ENCODE peak calls at places on chromosomes 5 and 9, in six cellular contexts. One of them, this sample, is unnamed.

GRCh38 chr5:83048277-83048676 is 28.9 kb downstream of the TMEM167A start:
- DNase-seq in tibial nerve: no peak
- DNase-seq in uterus: no peak
- DNase-seq in mammary epithelial cell: no peak
- DNase-seq in OCI-LY7: no peak
- DNase-seq in pancreas: no peak
- DNase-seq in this sample: no peak

GRCh38 chr5:125140855-125141254 is 394.4 kb upstream of the ZNF608 start:
- DNase-seq in mammary epithelial cell: no peak
- DNase-seq in pancreas: no peak
- DNase-seq in OCI-LY7: peak
- DNase-seq in tibial nerve: no peak
- DNase-seq in uterus: no peak
- DNase-seq in this sample: no peak

GRCh38 chr5:34854459-34855174 is 15.7 kb downstream of the TTC23L start:
- DNase-seq in uterus: no peak
- DNase-seq in mammary epithelial cell: no peak
- DNase-seq in OCI-LY7: peak
- DNase-seq in tibial nerve: no peak
- DNase-seq in pancreas: no peak
- DNase-seq in this sample: no peak

GRCh38 chr9:27310582-27310981 is 13.6 kb upstream of the EQTN start:
- DNase-seq in uterus: no peak
- DNase-seq in pancreas: no peak
- DNase-seq in tibial nerve: no peak
- DNase-seq in OCI-LY7: no peak
- DNase-seq in mammary epithelial cell: no peak
- DNase-seq in this sample: no peak

GRCh38 chr5:178357127-178357526 is 124.5 kb upstream of the PHYKPL start:
- DNase-seq in uterus: peak
- DNase-seq in pancreas: peak
- DNase-seq in mammary epithelial cell: no peak
- DNase-seq in tibial nerve: no peak
- DNase-seq in OCI-LY7: no peak
- DNase-seq in this sample: no peak

GRCh38 chr5:139188558-139189270 is 9.5 kb downstream of the SIL1 start:
- DNase-seq in OCI-LY7: no peak
- DNase-seq in tibial nerve: no peak
- DNase-seq in pancreas: no peak
- DNase-seq in mammary epithelial cell: no peak
- DNase-seq in uterus: no peak
- DNase-seq in this sample: no peak

GRCh38 chr5:95530441-95530840 is 24.3 kb downstream of the SKIC3 start:
- DNase-seq in mammary epithelial cell: peak
- DNase-seq in tibial nerve: no peak
- DNase-seq in uterus: no peak
- DNase-seq in pancreas: no peak
- DNase-seq in OCI-LY7: no peak
- DNase-seq in this sample: no peak

GRCh38 chr5:97062046-97062445 is 80.4 kb downstream of the LIX1 start:
- DNase-seq in tibial nerve: no peak
- DNase-seq in mammary epithelial cell: no peak
- DNase-seq in uterus: no peak
- DNase-seq in OCI-LY7: no peak
- DNase-seq in pancreas: no peak
- DNase-seq in this sample: no peak

GRCh38 chr5:126917918-126918623 is 112.3 kb downstream of the MARCHF3 start:
- DNase-seq in tibial nerve: no peak
- DNase-seq in mammary epithelial cell: no peak
- DNase-seq in OCI-LY7: no peak
- DNase-seq in uterus: no peak
- DNase-seq in pancreas: peak
- DNase-seq in this sample: no peak

GRCh38 chr9:88833946-88834345 is 157.3 kb upstream of the S1PR3 start:
- DNase-seq in uterus: no peak
- DNase-seq in mammary epithelial cell: peak
- DNase-seq in OCI-LY7: no peak
- DNase-seq in pancreas: no peak
- DNase-seq in tibial nerve: no peak
- DNase-seq in this sample: no peak

GRCh38 chr9:125271081-125271480 is 9.5 kb downstream of the GAPVD1 start:
- DNase-seq in uterus: no peak
- DNase-seq in tibial nerve: no peak
- DNase-seq in mammary epithelial cell: peak
- DNase-seq in pancreas: no peak
- DNase-seq in OCI-LY7: no peak
- DNase-seq in this sample: no peak
- H3K27ac ChIP-seq in uterus: no peak
- H3K27ac ChIP-seq in tibial nerve: peak
- H3K27ac ChIP-seq in mammary epithelial cell: peak
- H3K27ac ChIP-seq in pancreas: no peak
- H3K27ac ChIP-seq in OCI-LY7: no peak
- H3K27ac ChIP-seq in this sample: no peak

GRCh38 chr5:113271015-113271414 is 163.8 kb downstream of the TSSK1B start:
- DNase-seq in uterus: no peak
- DNase-seq in pancreas: no peak
- DNase-seq in tibial nerve: no peak
- DNase-seq in mammary epithelial cell: peak
- DNase-seq in OCI-LY7: no peak
- DNase-seq in this sample: no peak
- H3K27ac ChIP-seq in uterus: no peak
- H3K27ac ChIP-seq in pancreas: no peak
- H3K27ac ChIP-seq in tibial nerve: no peak
- H3K27ac ChIP-seq in mammary epithelial cell: peak
- H3K27ac ChIP-seq in OCI-LY7: no peak
- H3K27ac ChIP-seq in this sample: no peak

GRCh38 chr9:69214939-69215338 is 40.9 kb downstream of the TJP2 start:
- DNase-seq in tibial nerve: no peak
- DNase-seq in uterus: no peak
- DNase-seq in OCI-LY7: no peak
- DNase-seq in pancreas: no peak
- DNase-seq in mammary epithelial cell: no peak
- DNase-seq in this sample: no peak

GRCh38 chr9:69218166-69218565 is 44.1 kb downstream of the TJP2 start:
- DNase-seq in tibial nerve: no peak
- DNase-seq in uterus: no peak
- DNase-seq in mammary epithelial cell: no peak
- DNase-seq in OCI-LY7: no peak
- DNase-seq in pancreas: no peak
- DNase-seq in this sample: no peak

GRCh38 chr9:69211424-69212036 is 37.5 kb downstream of the TJP2 start:
- DNase-seq in OCI-LY7: no peak
- DNase-seq in uterus: no peak
- DNase-seq in pancreas: no peak
- DNase-seq in mammary epithelial cell: no peak
- DNase-seq in tibial nerve: no peak
- DNase-seq in this sample: no peak

GRCh38 chr9:69213647-69214046 is 39.6 kb downstream of the TJP2 start:
- DNase-seq in pancreas: no peak
- DNase-seq in mammary epithelial cell: no peak
- DNase-seq in OCI-LY7: no peak
- DNase-seq in tibial nerve: no peak
- DNase-seq in uterus: no peak
- DNase-seq in this sample: no peak

DNA sequence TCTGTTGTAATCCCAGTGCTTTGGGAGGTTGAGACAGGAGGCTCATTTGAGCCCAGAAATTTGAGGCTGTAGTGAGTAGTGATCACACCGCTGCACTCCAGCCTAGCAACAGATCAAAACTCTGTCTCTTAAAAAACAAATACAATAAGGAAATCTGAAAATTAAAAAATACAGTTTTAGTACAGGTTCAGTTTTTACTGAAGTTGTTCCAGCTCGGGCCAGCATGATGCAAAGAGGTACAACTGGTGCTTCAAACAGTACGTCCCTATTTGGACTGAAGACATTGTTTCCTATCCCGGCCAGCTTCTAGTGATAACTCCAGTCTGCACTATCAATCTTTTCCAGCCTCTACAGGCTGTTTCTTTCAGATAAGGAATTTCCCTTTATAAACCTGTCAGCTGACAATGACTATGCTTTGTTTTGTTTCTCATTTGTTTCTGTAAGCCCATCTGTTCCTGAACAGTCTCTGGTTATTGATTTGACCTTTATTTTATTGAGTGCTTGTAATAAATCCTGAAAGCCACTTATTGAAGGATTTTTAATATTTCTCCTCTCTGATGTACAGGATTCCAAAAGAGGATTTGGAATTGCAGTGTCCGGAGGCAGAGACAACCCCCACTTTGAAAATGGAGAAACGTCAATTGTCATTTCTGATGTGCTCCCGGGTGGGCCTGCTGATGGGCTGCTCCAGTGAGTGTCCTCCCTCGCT is 41.9 kb downstream of the TJP2 start:
- DNase-seq in mammary epithelial cell: no peak
- DNase-seq in OCI-LY7: no peak
- DNase-seq in tibial nerve: no peak
- DNase-seq in pancreas: no peak
- DNase-seq in uterus: no peak
- DNase-seq in this sample: no peak
- H3K27ac ChIP-seq in mammary epithelial cell: no peak
- H3K27ac ChIP-seq in OCI-LY7: no peak
- H3K27ac ChIP-seq in tibial nerve: no peak
- H3K27ac ChIP-seq in pancreas: no peak
- H3K27ac ChIP-seq in uterus: no peak
- H3K27ac ChIP-seq in this sample: no peak

GRCh38 chr9:122822056-122822455 is 6.3 kb downstream of the PDCL start:
- DNase-seq in mammary epithelial cell: no peak
- DNase-seq in OCI-LY7: no peak
- DNase-seq in pancreas: no peak
- DNase-seq in uterus: no peak
- DNase-seq in tibial nerve: no peak
- DNase-seq in this sample: no peak

GRCh38 chr9:122819791-122820489 is 8.4 kb downstream of the PDCL start:
- DNase-seq in uterus: no peak
- DNase-seq in pancreas: no peak
- DNase-seq in OCI-LY7: no peak
- DNase-seq in tibial nerve: no peak
- DNase-seq in mammary epithelial cell: no peak
- DNase-seq in this sample: no peak

GRCh38 chr9:122820490-122820845 is 7.9 kb downstream of the PDCL start:
- DNase-seq in tibial nerve: no peak
- DNase-seq in OCI-LY7: no peak
- DNase-seq in mammary epithelial cell: no peak
- DNase-seq in pancreas: no peak
- DNase-seq in uterus: no peak
- DNase-seq in this sample: no peak

GRCh38 chr9:122821278-122821952 is 7.0 kb downstream of the PDCL start:
- DNase-seq in tibial nerve: peak
- DNase-seq in pancreas: no peak
- DNase-seq in OCI-LY7: no peak
- DNase-seq in uterus: peak
- DNase-seq in mammary epithelial cell: no peak
- DNase-seq in this sample: no peak

GRCh38 chr9:122819326-122819725 is 9.1 kb downstream of the PDCL start:
- DNase-seq in uterus: no peak
- DNase-seq in mammary epithelial cell: no peak
- DNase-seq in tibial nerve: no peak
- DNase-seq in OCI-LY7: no peak
- DNase-seq in pancreas: no peak
- DNase-seq in this sample: no peak
- H3K27ac ChIP-seq in uterus: peak
- H3K27ac ChIP-seq in mammary epithelial cell: no peak
- H3K27ac ChIP-seq in tibial nerve: no peak
- H3K27ac ChIP-seq in OCI-LY7: no peak
- H3K27ac ChIP-seq in pancreas: no peak
- H3K27ac ChIP-seq in this sample: peak

GRCh38 chr5:114447084-114447773 is 85.4 kb downstream of the KCNN2 start:
- DNase-seq in OCI-LY7: peak
- DNase-seq in pancreas: no peak
- DNase-seq in uterus: no peak
- DNase-seq in tibial nerve: no peak
- DNase-seq in mammary epithelial cell: no peak
- DNase-seq in this sample: no peak

GRCh38 chr5:114449836-114450515 is 88.1 kb downstream of the KCNN2 start:
- DNase-seq in uterus: peak
- DNase-seq in pancreas: peak
- DNase-seq in OCI-LY7: peak
- DNase-seq in tibial nerve: peak
- DNase-seq in mammary epithelial cell: peak
- DNase-seq in this sample: peak

GRCh38 chr5:114450516-114450909 is 88.6 kb downstream of the KCNN2 start:
- DNase-seq in OCI-LY7: no peak
- DNase-seq in tibial nerve: no peak
- DNase-seq in uterus: no peak
- DNase-seq in mammary epithelial cell: no peak
- DNase-seq in pancreas: no peak
- DNase-seq in this sample: no peak

GRCh38 chr5:114448496-114448895 is 86.6 kb downstream of the KCNN2 start:
- DNase-seq in tibial nerve: no peak
- DNase-seq in mammary epithelial cell: no peak
- DNase-seq in pancreas: no peak
- DNase-seq in uterus: no peak
- DNase-seq in OCI-LY7: no peak
- DNase-seq in this sample: no peak
- H3K27ac ChIP-seq in tibial nerve: no peak
- H3K27ac ChIP-seq in mammary epithelial cell: no peak
- H3K27ac ChIP-seq in pancreas: no peak
- H3K27ac ChIP-seq in uterus: no peak
- H3K27ac ChIP-seq in OCI-LY7: no peak
- H3K27ac ChIP-seq in this sample: no peak

GRCh38 chr5:6731465-6732237 is 18.4 kb downstream of the TENT4A start:
- DNase-seq in mammary epithelial cell: no peak
- DNase-seq in tibial nerve: no peak
- DNase-seq in uterus: no peak
- DNase-seq in pancreas: peak
- DNase-seq in OCI-LY7: no peak
- DNase-seq in this sample: no peak
- H3K27ac ChIP-seq in mammary epithelial cell: no peak
- H3K27ac ChIP-seq in tibial nerve: peak
- H3K27ac ChIP-seq in uterus: peak
- H3K27ac ChIP-seq in pancreas: no peak
- H3K27ac ChIP-seq in OCI-LY7: no peak
- H3K27ac ChIP-seq in this sample: no peak

DNA sequence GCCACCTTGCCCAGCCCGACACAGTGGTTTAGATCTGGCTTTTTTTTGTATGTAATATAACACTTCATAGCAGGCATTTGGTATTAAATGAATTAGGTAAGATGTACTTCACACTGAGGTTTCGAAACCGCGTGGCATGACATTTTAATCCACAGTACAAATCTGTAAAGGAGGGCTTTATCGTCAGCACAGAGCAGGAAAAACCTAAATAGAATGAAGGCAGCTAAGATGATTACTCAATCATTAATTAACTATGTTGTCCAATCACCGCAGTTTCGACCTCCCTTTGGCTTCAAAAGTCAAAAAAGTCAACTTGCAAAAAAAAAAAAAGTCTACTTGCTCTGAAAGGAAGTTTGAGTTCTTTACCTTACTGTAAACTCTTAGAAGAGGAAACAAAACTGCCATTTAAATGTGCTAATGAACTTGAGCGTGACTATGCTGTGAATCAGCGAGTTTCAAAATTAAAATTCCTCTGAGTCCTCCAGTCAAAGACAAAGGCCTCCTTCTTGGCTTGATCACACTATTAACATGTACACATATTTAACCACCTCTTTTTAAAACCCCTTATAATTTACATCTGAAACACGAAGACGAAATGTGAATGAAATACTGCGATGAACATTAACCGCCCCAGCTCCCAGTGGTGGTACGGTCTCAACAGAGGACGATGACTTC is 698 bp upstream of the SEC24A start:
- DNase-seq in tibial nerve: no peak
- DNase-seq in mammary epithelial cell: peak
- DNase-seq in uterus: peak
- DNase-seq in pancreas: no peak
- DNase-seq in OCI-LY7: peak
- DNase-seq in this sample: no peak
- H3K27ac ChIP-seq in tibial nerve: peak
- H3K27ac ChIP-seq in mammary epithelial cell: peak
- H3K27ac ChIP-seq in uterus: peak
- H3K27ac ChIP-seq in pancreas: peak
- H3K27ac ChIP-seq in OCI-LY7: peak
- H3K27ac ChIP-seq in this sample: peak

GRCh38 chr5:111865356-111865755 is 108.4 kb upstream of the NREP start:
- DNase-seq in OCI-LY7: no peak
- DNase-seq in mammary epithelial cell: no peak
- DNase-seq in pancreas: no peak
- DNase-seq in tibial nerve: no peak
- DNase-seq in uterus: no peak
- DNase-seq in this sample: no peak
- H3K27ac ChIP-seq in OCI-LY7: no peak
- H3K27ac ChIP-seq in mammary epithelial cell: no peak
- H3K27ac ChIP-seq in pancreas: no peak
- H3K27ac ChIP-seq in tibial nerve: no peak
- H3K27ac ChIP-seq in uterus: no peak
- H3K27ac ChIP-seq in this sample: no peak

This sample was measured in substantia nigra.